ENCODE peak calls at places on chromosomes 16 and 17, in seven cellular contexts. C, M, W, V, A, Y and Z are unnamed samples.

GRCh38 chr16:972316-973002 is 1.7 kb upstream of the LMF1 start:
- DNase-seq in W (no peak), V (no peak), Y (no peak), M (no peak), C (no peak), A (peak), Z (no peak)

GRCh38 chr16:74201561-74201960 is 95.1 kb upstream of the PSMD7 start:
- DNase-seq in M (no peak), V (no peak), Y (no peak), C (no peak), A (no peak), W (no peak), Z (no peak)

GRCh38 chr16:4692460-4693295 is 684 bp upstream of the NUDT16L1 start:
- DNase-seq in A (no peak), W (no peak), C (no peak), V (peak), Y (no peak), M (peak), Z (no peak)

GRCh38 chr17:40479754-40480480 is 21.5 kb downstream of the TNS4 start:
- DNase-seq in W (no peak), A (no peak), C (no peak), M (no peak), V (no peak), Y (no peak), Z (no peak)

GRCh38 chr17:50196826-50197225 is 4.6 kb downstream of the COL1A1 start:
- DNase-seq in W (no peak), V (no peak), C (no peak), A (no peak), Y (no peak), M (no peak), Z (no peak)

GRCh38 chr17:36665417-36665816 is 64.0 kb downstream of the MRM1 start:
- DNase-seq in C (no peak), M (no peak), V (no peak), Y (no peak), A (no peak), W (no peak), Z (no peak)

GRCh38 chr17:4509402-4509801 is 10.7 kb downstream of the SPNS2 start:
- DNase-seq in Y (peak), C (no peak), M (no peak), V (no peak), A (no peak), W (peak), Z (peak)

GRCh38 chr17:46881015-46881414 is 29.6 kb downstream of the WNT9B start:
- DNase-seq in C (no peak), M (no peak), W (no peak), A (no peak), V (no peak), Y (no peak), Z (no peak)

GRCh38 chr16:67459858-67460144 is 21.2 kb downstream of the ATP6V0D1 start:
- DNase-seq in V (no peak), Y (no peak), C (no peak), M (no peak), W (no peak), A (no peak), Z (no peak)

GRCh38 chr16:13923703-13924298 is 3.8 kb downstream of the ERCC4 start:
- DNase-seq in V (peak), C (no peak), A (peak), W (no peak), M (peak), Y (peak), Z (no peak)

GRCh38 chr17:43779145-43780125 is 658 bp upstream of the DUSP3 start:
- DNase-seq in A (peak), M (no peak), W (no peak), C (no peak), V (no peak), Y (no peak), Z (no peak)

GRCh38 chr16:11152677-11153321 is 103.2 kb downstream of the SOCS1 start:
- DNase-seq in W (no peak), M (no peak), C (no peak), A (peak), V (no peak), Y (no peak), Z (no peak)

GRCh38 chr16:28597692-28598261 is 927 bp upstream of the SULT1A2 start:
- DNase-seq in M (no peak), C (no peak), Y (no peak), V (peak), A (peak), W (no peak), Z (peak)

GRCh38 chr16:27468941-27469531 is 67.1 kb downstream of the IL21R start:
- DNase-seq in V (no peak), M (no peak), Y (no peak), A (no peak), W (no peak), C (no peak), Z (no peak)

GRCh38 chr17:3827124-3827773 is 18.8 kb downstream of the NCBP3 start:
- DNase-seq in A (peak), C (peak), Y (no peak), W (no peak), V (peak), M (peak), Z (no peak)

GRCh38 chr16:9151597-9151996 is 60.2 kb downstream of the HAPSTR1 start:
- DNase-seq in Y (no peak), V (no peak), M (no peak), A (peak), C (no peak), W (no peak), Z (no peak)

GRCh38 chr17:5422505-5422904 is 2.5 kb downstream of the RPAIN start:
- DNase-seq in W (no peak), C (no peak), Y (no peak), M (no peak), V (no peak), A (peak), Z (no peak)

GRCh38 chr17:71437176-71437575 is 683.6 kb upstream of the SOX9 start:
- DNase-seq in Y (no peak), A (no peak), V (no peak), C (no peak), W (no peak), M (no peak), Z (no peak)

GRCh38 chr16:55035956-55036355 is 105.3 kb downstream of the IRX5 start:
- DNase-seq in W (no peak), C (peak), Y (no peak), A (no peak), V (no peak), M (no peak), Z (no peak)

GRCh38 chr17:14301761-14302401 is 1.0 kb downstream of the HS3ST3B1 start:
- DNase-seq in M (no peak), W (no peak), C (peak), Y (no peak), V (no peak), A (no peak), Z (no peak)

GRCh38 chr16:57622361-57623250 is 5.8 kb upstream of the ADGRG1 start:
- DNase-seq in Y (no peak), W (no peak), V (no peak), C (no peak), M (no peak), A (peak), Z (no peak)

GRCh38 chr17:64491034-64491860 is 5.6 kb downstream of the POLG2 start:
- DNase-seq in V (no peak), A (peak), W (no peak), M (no peak), C (no peak), Y (no peak), Z (no peak)

GRCh38 chr16:55663770-55664677 is 8.2 kb downstream of the SLC6A2 start:
- DNase-seq in C (no peak), Y (no peak), V (no peak), M (no peak), W (no peak), A (no peak), Z (no peak)

GRCh38 chr17:72634621-72635020 is 457.9 kb downstream of the SLC39A11 start:
- DNase-seq in W (no peak), A (no peak), V (no peak), M (no peak), Y (no peak), C (no peak), Z (no peak)

GRCh38 chr16:50296807-50297206 is 30.5 kb downstream of the ADCY7 start:
- DNase-seq in Y (no peak), M (no peak), W (no peak), C (no peak), A (no peak), V (no peak), Z (no peak)

GRCh38 chr17:4782652-4783051 is 3.5 kb downstream of the VMO1 start:
- DNase-seq in M (peak), A (no peak), Y (no peak), V (peak), W (no peak), C (peak), Z (no peak)

GRCh38 chr16:56301391-56301850 is 110.1 kb downstream of the GNAO1 start:
- DNase-seq in V (no peak), A (no peak), C (no peak), W (no peak), Y (no peak), M (no peak), Z (no peak)

GRCh38 chr16:1940273-1941161 is 2.5 kb downstream of the MSRB1 start:
- DNase-seq in C (no peak), V (no peak), A (peak), W (no peak), Y (no peak), M (no peak), Z (no peak)

GRCh38 chr16:29012913-29013641 is 28.2 kb downstream of the LAT start:
- DNase-seq in M (no peak), V (no peak), A (no peak), Y (no peak), C (no peak), W (no peak), Z (no peak)

GRCh38 chr16:54677551-54677950 is 253.1 kb upstream of the IRX5 start:
- DNase-seq in W (no peak), M (no peak), A (no peak), Y (no peak), C (no peak), V (no peak), Z (no peak)

GRCh38 chr17:3647769-3648540 is 11.4 kb downstream of the CTNS start:
- DNase-seq in A (peak), V (no peak), M (peak), C (peak), W (no peak), Y (no peak), Z (no peak)

GRCh38 chr16:1125471-1125870 is 27.4 kb upstream of the CACNA1H start:
- DNase-seq in W (no peak), M (no peak), Y (no peak), A (no peak), V (peak), C (no peak), Z (peak)

GRCh38 chr17:72075995-72076677 is 44.7 kb upstream of the SOX9 start:
- DNase-seq in V (no peak), M (no peak), C (no peak), A (peak), W (no peak), Y (no peak), Z (no peak)

GRCh38 chr16:89615596-89616090 is 2.2 kb downstream of the DPEP1 start:
- DNase-seq in V (peak), A (no peak), Y (no peak), M (peak), W (no peak), C (peak), Z (peak)

GRCh38 chr17:50194441-50195195 is 6.8 kb downstream of the COL1A1 start:
- DNase-seq in C (no peak), M (no peak), Y (no peak), W (no peak), A (no peak), V (no peak), Z (no peak)

GRCh38 chr17:81477173-81477572 is 35.4 kb downstream of the ACTG1 start:
- DNase-seq in M (no peak), W (no peak), C (no peak), V (no peak), Y (no peak), A (no peak), Z (no peak)

DNA sequence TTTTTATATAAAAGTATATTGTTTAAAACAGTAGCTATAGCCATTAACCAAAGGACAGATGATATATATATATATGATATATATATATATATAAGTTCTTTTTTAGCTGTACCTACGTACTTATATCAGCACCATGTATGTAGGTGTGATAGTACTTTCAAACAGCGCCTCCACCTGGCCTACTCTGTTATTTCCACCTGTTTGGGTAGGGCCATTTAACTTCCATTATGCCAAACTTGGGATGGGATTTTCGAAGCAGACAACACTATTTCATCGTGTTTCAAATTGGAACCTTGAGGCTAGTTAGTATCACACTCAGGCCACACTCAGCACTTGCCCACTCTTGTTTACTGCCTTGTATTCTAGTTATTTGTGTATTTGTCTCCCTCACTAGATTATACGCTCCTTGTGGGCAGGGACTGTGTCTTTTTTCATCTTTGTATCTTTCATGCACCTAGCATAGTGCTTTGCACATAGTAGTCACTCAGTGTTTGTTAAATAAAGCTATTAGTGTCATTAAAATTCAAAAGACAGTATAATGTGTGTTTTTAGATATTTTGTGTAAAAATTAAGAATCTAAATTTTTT is 11.8 kb upstream of the CLTC start:
- DNase-seq in A (peak), W (no peak), C (peak), V (peak), Y (no peak), M (peak), Z (no peak)
- TF ChIP-seq TAF1 in A (no peak), W (no peak), C (no peak), V (no peak), Y (no peak), M (no peak), Z (no peak)

GRCh38 chr16:12618515-12618914 is 185.2 kb downstream of the CPPED1 start:
- DNase-seq in W (no peak), M (no peak), V (no peak), A (no peak), Y (no peak), C (no peak), Z (no peak)
- TF ChIP-seq TAF1 in W (no peak), M (no peak), V (no peak), A (no peak), Y (no peak), C (no peak), Z (no peak)

GRCh38 chr16:49048557-49048956 is 233.1 kb downstream of the CBLN1 start:
- DNase-seq in W (no peak), A (peak), Y (no peak), M (no peak), C (no peak), V (no peak), Z (no peak)
- TF ChIP-seq TAF1 in W (no peak), A (no peak), Y (no peak), M (no peak), C (no peak), V (no peak), Z (no peak)

GRCh38 chr17:58092797-58093385 is 9.7 kb downstream of the DYNLL2 start:
- DNase-seq in Y (no peak), M (no peak), W (no peak), C (no peak), A (no peak), V (no peak), Z (no peak)

GRCh38 chr17:58088624-58089023 is 5.4 kb downstream of the DYNLL2 start:
- DNase-seq in M (no peak), A (no peak), W (no peak), Y (no peak), V (peak), C (no peak), Z (no peak)

GRCh38 chr17:58089111-58089510 is 5.9 kb downstream of the DYNLL2 start:
- DNase-seq in M (no peak), W (no peak), C (peak), A (no peak), Y (no peak), V (no peak), Z (no peak)

GRCh38 chr17:58092101-58092796 is 9.0 kb downstream of the DYNLL2 start:
- DNase-seq in C (peak), A (no peak), W (no peak), Y (no peak), V (no peak), M (no peak), Z (no peak)

DNA sequence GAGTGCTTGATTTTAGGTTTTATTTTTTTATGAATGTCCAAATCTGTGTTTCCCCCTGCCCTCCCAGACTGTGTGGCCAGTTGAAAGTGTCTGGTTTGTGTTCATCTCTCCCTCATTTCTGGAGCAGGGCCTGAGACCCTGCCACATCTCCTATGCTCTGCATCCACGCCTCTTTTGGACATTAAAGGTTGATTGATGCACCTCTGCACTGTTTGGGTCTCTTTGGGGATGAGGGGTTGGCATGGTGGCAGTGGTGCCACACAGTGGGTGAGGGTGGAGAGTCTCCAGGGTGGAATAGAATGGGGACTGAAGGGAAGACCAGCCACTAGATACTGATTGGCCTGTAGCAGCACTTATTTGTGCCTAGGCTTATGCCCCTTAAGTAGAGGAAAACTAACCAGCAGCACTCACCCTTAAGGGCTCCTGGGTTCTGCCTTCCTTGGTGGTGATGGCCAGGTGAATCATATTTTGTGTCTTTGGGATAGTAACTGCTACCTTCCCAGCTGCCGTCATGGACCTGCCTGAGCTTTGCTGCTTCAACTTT is 7.9 kb downstream of the DYNLL2 start:
- DNase-seq in A (no peak), Y (no peak), C (no peak), M (no peak), W (no peak), V (peak), Z (no peak)
- TF ChIP-seq TAF1 in A (no peak), Y (no peak), C (no peak), M (no peak), W (no peak), V (no peak), Z (no peak)

GRCh38 chr16:12195296-12195695 is 218.8 kb downstream of the SNX29 start:
- DNase-seq in Y (no peak), V (no peak), W (no peak), C (no peak), M (no peak), A (no peak), Z (no peak)

GRCh38 chr16:12201863-12202262 is 225.3 kb downstream of the SNX29 start:
- DNase-seq in W (no peak), M (no peak), V (no peak), A (no peak), C (no peak), Y (no peak), Z (no peak)

GRCh38 chr16:12203780-12204351 is 227.3 kb downstream of the SNX29 start:
- DNase-seq in V (no peak), A (peak), C (no peak), Y (no peak), W (no peak), M (no peak), Z (no peak)

GRCh38 chr16:12201216-12201615 is 224.7 kb downstream of the SNX29 start:
- DNase-seq in M (no peak), W (no peak), A (no peak), C (no peak), V (no peak), Y (no peak), Z (no peak)

DNA sequence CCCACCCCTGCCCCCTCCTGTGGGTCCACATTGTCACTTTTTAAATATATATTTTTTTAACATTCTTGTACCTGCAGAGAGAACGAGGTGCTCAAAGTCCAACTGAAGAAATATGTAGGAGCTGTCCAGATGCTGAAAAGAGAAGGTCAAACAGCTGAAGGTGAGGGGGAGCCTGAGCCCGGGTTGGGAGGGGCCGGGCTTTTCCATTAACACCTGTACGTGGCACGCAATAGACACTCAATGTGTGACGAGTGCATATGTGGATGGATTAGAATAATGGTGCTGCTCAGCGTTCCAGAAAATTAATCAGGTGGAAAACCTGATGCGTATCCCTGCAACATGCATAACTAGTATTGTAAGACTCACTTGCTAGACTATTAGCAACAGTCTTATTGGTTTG is 223.0 kb downstream of the SNX29 start:
- DNase-seq in Y (no peak), W (no peak), V (no peak), A (peak), C (no peak), M (no peak), Z (no peak)
- TF ChIP-seq TAF1 in Y (no peak), W (no peak), V (no peak), A (no peak), C (no peak), M (no peak), Z (no peak)

GRCh38 chr17:29069526-29070041 is 26.6 kb downstream of the PIPOX start:
- DNase-seq in W (no peak), C (no peak), M (no peak), V (peak), Y (no peak), A (no peak), Z (no peak)
- TF ChIP-seq TAF1 in W (no peak), C (no peak), M (no peak), V (no peak), Y (no peak), A (no peak), Z (no peak)

DNA sequence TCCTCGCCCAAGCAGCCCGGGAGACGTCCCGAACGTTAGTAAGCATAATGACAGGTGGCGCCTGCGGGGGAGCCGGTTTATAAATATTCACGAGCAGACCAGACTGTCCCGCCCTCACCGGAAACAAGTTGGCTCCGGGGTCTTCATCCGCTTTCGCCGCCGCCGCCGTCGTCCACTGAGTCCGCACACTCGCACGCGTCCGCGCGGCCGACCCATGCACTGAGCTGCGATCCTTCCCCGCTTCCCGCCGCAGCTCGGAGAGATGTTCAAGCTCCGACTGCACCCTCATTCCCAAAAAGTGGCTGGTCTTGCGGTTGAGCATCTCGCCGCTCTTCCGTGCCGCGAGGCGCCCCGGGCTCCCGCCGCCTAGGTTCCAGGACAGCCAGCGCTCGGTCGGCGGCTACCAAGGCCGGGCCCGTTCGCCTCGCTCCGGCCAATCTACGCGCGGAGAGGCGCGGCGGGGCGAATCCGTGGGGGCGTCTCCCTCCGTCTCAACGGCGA is 385 bp downstream of the CFAP119 start:
- DNase-seq in C (peak), W (peak), V (peak), A (no peak), Y (no peak), M (peak), Z (peak)
- TF ChIP-seq TAF1 in C (no peak), W (no peak), V (peak), A (no peak), Y (peak), M (no peak), Z (no peak)

DNA sequence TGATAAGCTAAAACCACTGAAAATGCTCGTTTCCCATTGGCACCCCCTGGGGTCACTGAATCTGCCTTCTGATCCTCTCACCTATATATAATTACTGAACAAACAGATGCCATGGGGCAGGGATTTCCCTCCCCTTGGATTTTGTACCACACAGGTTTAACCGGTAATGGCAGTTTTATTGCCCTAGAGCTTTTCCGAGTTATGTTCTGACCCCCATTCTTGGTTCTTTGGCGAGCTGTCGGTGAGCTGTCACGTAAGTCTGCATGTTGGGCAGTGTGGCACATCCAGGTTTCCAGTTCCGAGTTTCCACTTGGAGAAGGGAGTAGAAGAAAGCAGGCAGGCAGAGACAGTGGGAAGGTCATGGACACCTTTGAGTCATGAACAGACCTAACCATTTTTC is 7.1 kb downstream of the TMEM97 start:
- DNase-seq in C (peak), W (no peak), V (no peak), A (no peak), Y (no peak), M (no peak), Z (no peak)
- TF ChIP-seq TAF1 in C (no peak), W (no peak), V (no peak), A (no peak), Y (no peak), M (no peak), Z (no peak)